ENCODE peak calls at places on chromosomes 11 and 22, in nine cellular contexts. One of them, this sample, is unnamed.
A peak's percentile ranks its signal among the peaks of the same experiment; 100 is the strongest.

GRCh38 chr11:94840209-94840608 is 72.1 kb downstream of the AMOTL1 start:
- DNase-seq in neural progenitor cell: no peak
- DNase-seq in stimulated activated CD8-positive, alpha-beta memory T cell treated with anti-CD3 and anti-CD28 coated beads, Interleukin-4, amount 100 ng/mL, for 1 hour: no peak
- DNase-seq in stimulated activated CD4-positive, alpha-beta T cell treated with anti-CD3 and anti-CD28 coated beads, Interleukin-4, amount 100 ng/mL, for 24 hours: no peak
- DNase-seq in transverse colon: no peak
- DNase-seq in NCI-H2081: no peak
- DNase-seq in SW480: no peak
- DNase-seq in myocyte: no peak
- DNase-seq in Calu3: no peak
- DNase-seq in this sample: no peak

GRCh38 chr11:64934765-64935633 is 694 bp downstream of the GPHA2 start:
- DNase-seq in myocyte: no peak
- DNase-seq in Calu3: no peak
- DNase-seq in stimulated activated CD4-positive, alpha-beta T cell treated with anti-CD3 and anti-CD28 coated beads, Interleukin-4, amount 100 ng/mL, for 24 hours: no peak
- DNase-seq in NCI-H2081: no peak
- DNase-seq in transverse colon: no peak
- DNase-seq in stimulated activated CD8-positive, alpha-beta memory T cell treated with anti-CD3 and anti-CD28 coated beads, Interleukin-4, amount 100 ng/mL, for 1 hour: no peak
- DNase-seq in SW480: peak; percentile 20
- DNase-seq in neural progenitor cell: no peak
- DNase-seq in this sample: no peak

GRCh38 chr11:33368931-33369330 is 111.8 kb downstream of the HIPK3 start:
- DNase-seq in transverse colon: no peak
- DNase-seq in stimulated activated CD8-positive, alpha-beta memory T cell treated with anti-CD3 and anti-CD28 coated beads, Interleukin-4, amount 100 ng/mL, for 1 hour: no peak
- DNase-seq in neural progenitor cell: no peak
- DNase-seq in stimulated activated CD4-positive, alpha-beta T cell treated with anti-CD3 and anti-CD28 coated beads, Interleukin-4, amount 100 ng/mL, for 24 hours: no peak
- DNase-seq in myocyte: no peak
- DNase-seq in SW480: no peak
- DNase-seq in Calu3: no peak
- DNase-seq in NCI-H2081: no peak
- DNase-seq in this sample: no peak

GRCh38 chr22:24090581-24090980 is 79.5 kb downstream of the CABIN1 start:
- DNase-seq in stimulated activated CD4-positive, alpha-beta T cell treated with anti-CD3 and anti-CD28 coated beads, Interleukin-4, amount 100 ng/mL, for 24 hours: no peak
- DNase-seq in transverse colon: no peak
- DNase-seq in neural progenitor cell: no peak
- DNase-seq in Calu3: no peak
- DNase-seq in SW480: no peak
- DNase-seq in stimulated activated CD8-positive, alpha-beta memory T cell treated with anti-CD3 and anti-CD28 coated beads, Interleukin-4, amount 100 ng/mL, for 1 hour: no peak
- DNase-seq in myocyte: peak; percentile 17
- DNase-seq in NCI-H2081: no peak
- DNase-seq in this sample: no peak

GRCh38 chr11:2123628-2123960 is 15.6 kb downstream of the IGF2 start:
- DNase-seq in stimulated activated CD4-positive, alpha-beta T cell treated with anti-CD3 and anti-CD28 coated beads, Interleukin-4, amount 100 ng/mL, for 24 hours: no peak
- DNase-seq in SW480: no peak
- DNase-seq in Calu3: no peak
- DNase-seq in transverse colon: no peak
- DNase-seq in neural progenitor cell: no peak
- DNase-seq in NCI-H2081: no peak
- DNase-seq in stimulated activated CD8-positive, alpha-beta memory T cell treated with anti-CD3 and anti-CD28 coated beads, Interleukin-4, amount 100 ng/mL, for 1 hour: no peak
- DNase-seq in myocyte: no peak
- DNase-seq in this sample: no peak

GRCh38 chr22:31968022-31968421 is 23.7 kb downstream of the YWHAH start:
- DNase-seq in stimulated activated CD8-positive, alpha-beta memory T cell treated with anti-CD3 and anti-CD28 coated beads, Interleukin-4, amount 100 ng/mL, for 1 hour: no peak
- DNase-seq in NCI-H2081: no peak
- DNase-seq in neural progenitor cell: no peak
- DNase-seq in Calu3: no peak
- DNase-seq in stimulated activated CD4-positive, alpha-beta T cell treated with anti-CD3 and anti-CD28 coated beads, Interleukin-4, amount 100 ng/mL, for 24 hours: no peak
- DNase-seq in myocyte: no peak
- DNase-seq in transverse colon: no peak
- DNase-seq in SW480: no peak
- DNase-seq in this sample: no peak

GRCh38 chr22:44031111-44031963 is 7.2 kb downstream of the PARVB start:
- DNase-seq in stimulated activated CD8-positive, alpha-beta memory T cell treated with anti-CD3 and anti-CD28 coated beads, Interleukin-4, amount 100 ng/mL, for 1 hour: no peak
- DNase-seq in NCI-H2081: no peak
- DNase-seq in neural progenitor cell: no peak
- DNase-seq in Calu3: no peak
- DNase-seq in myocyte: no peak
- DNase-seq in transverse colon: no peak
- DNase-seq in stimulated activated CD4-positive, alpha-beta T cell treated with anti-CD3 and anti-CD28 coated beads, Interleukin-4, amount 100 ng/mL, for 24 hours: no peak
- DNase-seq in SW480: no peak
- DNase-seq in this sample: peak; percentile 30

GRCh38 chr11:128061321-128061871 is 526.0 kb downstream of the ETS1 start:
- DNase-seq in NCI-H2081: peak; percentile 19
- DNase-seq in myocyte: peak; percentile 78
- DNase-seq in Calu3: no peak
- DNase-seq in SW480: no peak
- DNase-seq in transverse colon: no peak
- DNase-seq in stimulated activated CD8-positive, alpha-beta memory T cell treated with anti-CD3 and anti-CD28 coated beads, Interleukin-4, amount 100 ng/mL, for 1 hour: no peak
- DNase-seq in neural progenitor cell: no peak
- DNase-seq in stimulated activated CD4-positive, alpha-beta T cell treated with anti-CD3 and anti-CD28 coated beads, Interleukin-4, amount 100 ng/mL, for 24 hours: no peak
- DNase-seq in this sample: no peak

GRCh38 chr22:43844560-43845545 is 17.5 kb downstream of the SULT4A1 start:
- DNase-seq in stimulated activated CD8-positive, alpha-beta memory T cell treated with anti-CD3 and anti-CD28 coated beads, Interleukin-4, amount 100 ng/mL, for 1 hour: no peak
- DNase-seq in SW480: no peak
- DNase-seq in stimulated activated CD4-positive, alpha-beta T cell treated with anti-CD3 and anti-CD28 coated beads, Interleukin-4, amount 100 ng/mL, for 24 hours: no peak
- DNase-seq in myocyte: no peak
- DNase-seq in neural progenitor cell: no peak
- DNase-seq in NCI-H2081: no peak
- DNase-seq in transverse colon: no peak
- DNase-seq in Calu3: no peak
- DNase-seq in this sample: no peak

GRCh38 chr11:1765871-1766718 is 2.4 kb upstream of the CTSD start:
- DNase-seq in NCI-H2081: no peak
- DNase-seq in stimulated activated CD4-positive, alpha-beta T cell treated with anti-CD3 and anti-CD28 coated beads, Interleukin-4, amount 100 ng/mL, for 24 hours: no peak
- DNase-seq in SW480: no peak
- DNase-seq in transverse colon: no peak
- DNase-seq in stimulated activated CD8-positive, alpha-beta memory T cell treated with anti-CD3 and anti-CD28 coated beads, Interleukin-4, amount 100 ng/mL, for 1 hour: no peak
- DNase-seq in myocyte: no peak
- DNase-seq in Calu3: no peak
- DNase-seq in neural progenitor cell: peak; percentile 45
- DNase-seq in this sample: no peak

GRCh38 chr11:34299284-34299961 is 58.4 kb downstream of the ABTB2 start:
- DNase-seq in NCI-H2081: no peak
- DNase-seq in Calu3: no peak
- DNase-seq in stimulated activated CD4-positive, alpha-beta T cell treated with anti-CD3 and anti-CD28 coated beads, Interleukin-4, amount 100 ng/mL, for 24 hours: no peak
- DNase-seq in stimulated activated CD8-positive, alpha-beta memory T cell treated with anti-CD3 and anti-CD28 coated beads, Interleukin-4, amount 100 ng/mL, for 1 hour: no peak
- DNase-seq in neural progenitor cell: peak; percentile 64
- DNase-seq in SW480: no peak
- DNase-seq in transverse colon: no peak
- DNase-seq in myocyte: no peak
- DNase-seq in this sample: no peak

GRCh38 chr22:49360746-49361145 is 466.9 kb downstream of the BRD1 start:
- DNase-seq in Calu3: no peak
- DNase-seq in stimulated activated CD8-positive, alpha-beta memory T cell treated with anti-CD3 and anti-CD28 coated beads, Interleukin-4, amount 100 ng/mL, for 1 hour: no peak
- DNase-seq in transverse colon: no peak
- DNase-seq in myocyte: no peak
- DNase-seq in NCI-H2081: no peak
- DNase-seq in stimulated activated CD4-positive, alpha-beta T cell treated with anti-CD3 and anti-CD28 coated beads, Interleukin-4, amount 100 ng/mL, for 24 hours: no peak
- DNase-seq in neural progenitor cell: no peak
- DNase-seq in SW480: no peak
- DNase-seq in this sample: no peak

GRCh38 chr11:78270993-78271392 is 82.3 kb downstream of the USP35 start:
- DNase-seq in stimulated activated CD4-positive, alpha-beta T cell treated with anti-CD3 and anti-CD28 coated beads, Interleukin-4, amount 100 ng/mL, for 24 hours: no peak
- DNase-seq in NCI-H2081: no peak
- DNase-seq in SW480: no peak
- DNase-seq in stimulated activated CD8-positive, alpha-beta memory T cell treated with anti-CD3 and anti-CD28 coated beads, Interleukin-4, amount 100 ng/mL, for 1 hour: no peak
- DNase-seq in Calu3: no peak
- DNase-seq in neural progenitor cell: no peak
- DNase-seq in myocyte: peak; percentile 58
- DNase-seq in transverse colon: no peak
- DNase-seq in this sample: no peak

GRCh38 chr22:36762687-36763260 is 13.1 kb downstream of the IFT27 start:
- DNase-seq in neural progenitor cell: no peak
- DNase-seq in NCI-H2081: no peak
- DNase-seq in stimulated activated CD4-positive, alpha-beta T cell treated with anti-CD3 and anti-CD28 coated beads, Interleukin-4, amount 100 ng/mL, for 24 hours: no peak
- DNase-seq in transverse colon: peak; percentile 53
- DNase-seq in SW480: no peak
- DNase-seq in Calu3: no peak
- DNase-seq in myocyte: no peak
- DNase-seq in stimulated activated CD8-positive, alpha-beta memory T cell treated with anti-CD3 and anti-CD28 coated beads, Interleukin-4, amount 100 ng/mL, for 1 hour: no peak
- DNase-seq in this sample: no peak

GRCh38 chr11:62427630-62428233 is 8.9 kb downstream of the SCGB1A1 start:
- DNase-seq in neural progenitor cell: no peak
- DNase-seq in stimulated activated CD8-positive, alpha-beta memory T cell treated with anti-CD3 and anti-CD28 coated beads, Interleukin-4, amount 100 ng/mL, for 1 hour: no peak
- DNase-seq in Calu3: no peak
- DNase-seq in stimulated activated CD4-positive, alpha-beta T cell treated with anti-CD3 and anti-CD28 coated beads, Interleukin-4, amount 100 ng/mL, for 24 hours: peak; percentile 39
- DNase-seq in transverse colon: no peak
- DNase-seq in myocyte: peak; percentile 41
- DNase-seq in NCI-H2081: no peak
- DNase-seq in SW480: peak; percentile 32
- DNase-seq in this sample: no peak

GRCh38 chr11:43825217-43825816 is 55.3 kb upstream of the ALKBH3 start:
- DNase-seq in transverse colon: no peak
- DNase-seq in stimulated activated CD8-positive, alpha-beta memory T cell treated with anti-CD3 and anti-CD28 coated beads, Interleukin-4, amount 100 ng/mL, for 1 hour: no peak
- DNase-seq in Calu3: peak; percentile 43
- DNase-seq in myocyte: peak; percentile 41
- DNase-seq in neural progenitor cell: peak; percentile 55
- DNase-seq in stimulated activated CD4-positive, alpha-beta T cell treated with anti-CD3 and anti-CD28 coated beads, Interleukin-4, amount 100 ng/mL, for 24 hours: peak; percentile 14
- DNase-seq in SW480: peak; percentile 49
- DNase-seq in NCI-H2081: peak; percentile 35
- DNase-seq in this sample: peak; percentile 1

GRCh38 chr22:43277987-43278601 is 65.1 kb downstream of the SCUBE1 start:
- DNase-seq in stimulated activated CD4-positive, alpha-beta T cell treated with anti-CD3 and anti-CD28 coated beads, Interleukin-4, amount 100 ng/mL, for 24 hours: no peak
- DNase-seq in NCI-H2081: no peak
- DNase-seq in transverse colon: peak; percentile 35
- DNase-seq in neural progenitor cell: no peak
- DNase-seq in SW480: peak; percentile 29
- DNase-seq in Calu3: peak; percentile 11
- DNase-seq in myocyte: no peak
- DNase-seq in stimulated activated CD8-positive, alpha-beta memory T cell treated with anti-CD3 and anti-CD28 coated beads, Interleukin-4, amount 100 ng/mL, for 1 hour: no peak
- DNase-seq in this sample: no peak

GRCh38 chr11:119903389-119903788 is 174.4 kb upstream of the NECTIN1 start:
- DNase-seq in NCI-H2081: no peak
- DNase-seq in neural progenitor cell: no peak
- DNase-seq in stimulated activated CD8-positive, alpha-beta memory T cell treated with anti-CD3 and anti-CD28 coated beads, Interleukin-4, amount 100 ng/mL, for 1 hour: no peak
- DNase-seq in stimulated activated CD4-positive, alpha-beta T cell treated with anti-CD3 and anti-CD28 coated beads, Interleukin-4, amount 100 ng/mL, for 24 hours: no peak
- DNase-seq in transverse colon: no peak
- DNase-seq in Calu3: no peak
- DNase-seq in SW480: no peak
- DNase-seq in myocyte: no peak
- DNase-seq in this sample: no peak

GRCh38 chr11:122271167-122271566 is 155.2 kb upstream of the BLID start:
- DNase-seq in Calu3: no peak
- DNase-seq in stimulated activated CD8-positive, alpha-beta memory T cell treated with anti-CD3 and anti-CD28 coated beads, Interleukin-4, amount 100 ng/mL, for 1 hour: no peak
- DNase-seq in myocyte: peak; percentile 65
- DNase-seq in SW480: peak; percentile 81
- DNase-seq in neural progenitor cell: no peak
- DNase-seq in stimulated activated CD4-positive, alpha-beta T cell treated with anti-CD3 and anti-CD28 coated beads, Interleukin-4, amount 100 ng/mL, for 24 hours: no peak
- DNase-seq in NCI-H2081: peak; percentile 4
- DNase-seq in transverse colon: no peak
- DNase-seq in this sample: no peak

GRCh38 chr11:34840736-34841386 is 75.3 kb downstream of the APIP start:
- DNase-seq in neural progenitor cell: peak; percentile 46
- DNase-seq in stimulated activated CD8-positive, alpha-beta memory T cell treated with anti-CD3 and anti-CD28 coated beads, Interleukin-4, amount 100 ng/mL, for 1 hour: no peak
- DNase-seq in NCI-H2081: peak; percentile 10
- DNase-seq in myocyte: no peak
- DNase-seq in transverse colon: peak; percentile 58
- DNase-seq in Calu3: peak; percentile 35
- DNase-seq in SW480: peak; percentile 48
- DNase-seq in stimulated activated CD4-positive, alpha-beta T cell treated with anti-CD3 and anti-CD28 coated beads, Interleukin-4, amount 100 ng/mL, for 24 hours: peak; percentile 5
- DNase-seq in this sample: peak; percentile 14

GRCh38 chr11:64720640-64721358 is 2.2 kb downstream of the NRXN2 start:
- DNase-seq in Calu3: no peak
- DNase-seq in transverse colon: no peak
- DNase-seq in NCI-H2081: peak; percentile 14
- DNase-seq in neural progenitor cell: no peak
- DNase-seq in stimulated activated CD8-positive, alpha-beta memory T cell treated with anti-CD3 and anti-CD28 coated beads, Interleukin-4, amount 100 ng/mL, for 1 hour: no peak
- DNase-seq in myocyte: no peak
- DNase-seq in SW480: no peak
- DNase-seq in stimulated activated CD4-positive, alpha-beta T cell treated with anti-CD3 and anti-CD28 coated beads, Interleukin-4, amount 100 ng/mL, for 24 hours: no peak
- DNase-seq in this sample: no peak

GRCh38 chr11:123473941-123474668 is 44.0 kb downstream of the GRAMD1B start:
- DNase-seq in stimulated activated CD8-positive, alpha-beta memory T cell treated with anti-CD3 and anti-CD28 coated beads, Interleukin-4, amount 100 ng/mL, for 1 hour: no peak
- DNase-seq in NCI-H2081: no peak
- DNase-seq in Calu3: no peak
- DNase-seq in transverse colon: no peak
- DNase-seq in myocyte: peak; percentile 66
- DNase-seq in neural progenitor cell: no peak
- DNase-seq in SW480: no peak
- DNase-seq in stimulated activated CD4-positive, alpha-beta T cell treated with anti-CD3 and anti-CD28 coated beads, Interleukin-4, amount 100 ng/mL, for 24 hours: no peak
- DNase-seq in this sample: no peak

GRCh38 chr22:46693634-46694422 is 44.2 kb downstream of the CERK start:
- DNase-seq in transverse colon: no peak
- DNase-seq in neural progenitor cell: no peak
- DNase-seq in stimulated activated CD8-positive, alpha-beta memory T cell treated with anti-CD3 and anti-CD28 coated beads, Interleukin-4, amount 100 ng/mL, for 1 hour: no peak
- DNase-seq in SW480: no peak
- DNase-seq in NCI-H2081: peak; percentile 52
- DNase-seq in stimulated activated CD4-positive, alpha-beta T cell treated with anti-CD3 and anti-CD28 coated beads, Interleukin-4, amount 100 ng/mL, for 24 hours: no peak
- DNase-seq in Calu3: no peak
- DNase-seq in myocyte: peak; percentile 28
- DNase-seq in this sample: no peak

GRCh38 chr11:126268361-126268707 is 361 bp downstream of the SRPRA start:
- DNase-seq in myocyte: no peak
- DNase-seq in Calu3: no peak
- DNase-seq in SW480: peak; percentile 22
- DNase-seq in neural progenitor cell: peak; percentile 71
- DNase-seq in NCI-H2081: no peak
- DNase-seq in transverse colon: no peak
- DNase-seq in stimulated activated CD4-positive, alpha-beta T cell treated with anti-CD3 and anti-CD28 coated beads, Interleukin-4, amount 100 ng/mL, for 24 hours: no peak
- DNase-seq in stimulated activated CD8-positive, alpha-beta memory T cell treated with anti-CD3 and anti-CD28 coated beads, Interleukin-4, amount 100 ng/mL, for 1 hour: no peak
- DNase-seq in this sample: peak; percentile 14

GRCh38 chr11:10526974-10527918 is 13.7 kb downstream of the RNF141 start:
- DNase-seq in NCI-H2081: no peak
- DNase-seq in transverse colon: no peak
- DNase-seq in Calu3: peak; percentile 6
- DNase-seq in stimulated activated CD4-positive, alpha-beta T cell treated with anti-CD3 and anti-CD28 coated beads, Interleukin-4, amount 100 ng/mL, for 24 hours: no peak
- DNase-seq in myocyte: no peak
- DNase-seq in SW480: peak; percentile 8
- DNase-seq in stimulated activated CD8-positive, alpha-beta memory T cell treated with anti-CD3 and anti-CD28 coated beads, Interleukin-4, amount 100 ng/mL, for 1 hour: no peak
- DNase-seq in neural progenitor cell: no peak
- DNase-seq in this sample: no peak

GRCh38 chr11:123562166-123562565 is 92.3 kb downstream of the SCN3B start:
- DNase-seq in stimulated activated CD4-positive, alpha-beta T cell treated with anti-CD3 and anti-CD28 coated beads, Interleukin-4, amount 100 ng/mL, for 24 hours: no peak
- DNase-seq in SW480: no peak
- DNase-seq in NCI-H2081: peak; percentile 52
- DNase-seq in Calu3: no peak
- DNase-seq in stimulated activated CD8-positive, alpha-beta memory T cell treated with anti-CD3 and anti-CD28 coated beads, Interleukin-4, amount 100 ng/mL, for 1 hour: no peak
- DNase-seq in transverse colon: no peak
- DNase-seq in myocyte: no peak
- DNase-seq in neural progenitor cell: no peak
- DNase-seq in this sample: no peak

GRCh38 chr11:94295534-94295933 is 8.8 kb upstream of the IZUMO1R start:
- DNase-seq in myocyte: no peak
- DNase-seq in neural progenitor cell: peak; percentile 13
- DNase-seq in stimulated activated CD4-positive, alpha-beta T cell treated with anti-CD3 and anti-CD28 coated beads, Interleukin-4, amount 100 ng/mL, for 24 hours: no peak
- DNase-seq in transverse colon: no peak
- DNase-seq in NCI-H2081: no peak
- DNase-seq in Calu3: no peak
- DNase-seq in SW480: no peak
- DNase-seq in stimulated activated CD8-positive, alpha-beta memory T cell treated with anti-CD3 and anti-CD28 coated beads, Interleukin-4, amount 100 ng/mL, for 1 hour: no peak
- DNase-seq in this sample: no peak

GRCh38 chr11:116421529-116422185 is 351.1 kb downstream of the BUD13 start:
- DNase-seq in Calu3: no peak
- DNase-seq in SW480: peak; percentile 69
- DNase-seq in transverse colon: no peak
- DNase-seq in stimulated activated CD8-positive, alpha-beta memory T cell treated with anti-CD3 and anti-CD28 coated beads, Interleukin-4, amount 100 ng/mL, for 1 hour: no peak
- DNase-seq in NCI-H2081: peak; percentile 92
- DNase-seq in myocyte: no peak
- DNase-seq in stimulated activated CD4-positive, alpha-beta T cell treated with anti-CD3 and anti-CD28 coated beads, Interleukin-4, amount 100 ng/mL, for 24 hours: no peak
- DNase-seq in neural progenitor cell: no peak
- DNase-seq in this sample: no peak

GRCh38 chr11:134036484-134037092 is 32.3 kb upstream of the JAM3 start:
- DNase-seq in myocyte: no peak
- DNase-seq in stimulated activated CD4-positive, alpha-beta T cell treated with anti-CD3 and anti-CD28 coated beads, Interleukin-4, amount 100 ng/mL, for 24 hours: no peak
- DNase-seq in stimulated activated CD8-positive, alpha-beta memory T cell treated with anti-CD3 and anti-CD28 coated beads, Interleukin-4, amount 100 ng/mL, for 1 hour: no peak
- DNase-seq in SW480: no peak
- DNase-seq in NCI-H2081: no peak
- DNase-seq in neural progenitor cell: peak; percentile 47
- DNase-seq in transverse colon: no peak
- DNase-seq in Calu3: no peak
- DNase-seq in this sample: peak; percentile 46

GRCh38 chr11:68839953-68840641 is 1.6 kb downstream of the CPT1A start:
- DNase-seq in Calu3: no peak
- DNase-seq in neural progenitor cell: peak; percentile 18
- DNase-seq in stimulated activated CD8-positive, alpha-beta memory T cell treated with anti-CD3 and anti-CD28 coated beads, Interleukin-4, amount 100 ng/mL, for 1 hour: no peak
- DNase-seq in NCI-H2081: no peak
- DNase-seq in SW480: peak; percentile 53
- DNase-seq in transverse colon: peak; percentile 56
- DNase-seq in stimulated activated CD4-positive, alpha-beta T cell treated with anti-CD3 and anti-CD28 coated beads, Interleukin-4, amount 100 ng/mL, for 24 hours: peak; percentile 14
- DNase-seq in myocyte: peak; percentile 29
- DNase-seq in this sample: peak; percentile 38

GRCh38 chr11:111745719-111746504 is 20.3 kb downstream of the PPP2R1B start:
- DNase-seq in stimulated activated CD8-positive, alpha-beta memory T cell treated with anti-CD3 and anti-CD28 coated beads, Interleukin-4, amount 100 ng/mL, for 1 hour: no peak
- DNase-seq in transverse colon: no peak
- DNase-seq in neural progenitor cell: no peak
- DNase-seq in Calu3: no peak
- DNase-seq in stimulated activated CD4-positive, alpha-beta T cell treated with anti-CD3 and anti-CD28 coated beads, Interleukin-4, amount 100 ng/mL, for 24 hours: no peak
- DNase-seq in myocyte: peak; percentile 34
- DNase-seq in SW480: no peak
- DNase-seq in NCI-H2081: no peak
- DNase-seq in this sample: no peak